ENCODE peak calls at places on chromosomes 6 and 20, in four cellular contexts. One of them, this sample, is unnamed.

GRCh38 chr6:11772109-11772830 is 6.3 kb downstream of the ADTRP start:
- DNase-seq in H4: peak
- DNase-seq in A172: peak
- DNase-seq in heart left ventricle: no peak
- DNase-seq in this sample: peak

GRCh38 chr6:34839696-34840352 is 47.9 kb downstream of the BLTP3A start:
- DNase-seq in A172: no peak
- DNase-seq in H4: no peak
- DNase-seq in heart left ventricle: no peak
- DNase-seq in this sample: no peak

GRCh38 chr6:64280569-64280968 is 645.0 kb downstream of the PHF3 start:
- DNase-seq in heart left ventricle: no peak
- DNase-seq in A172: peak
- DNase-seq in H4: peak
- DNase-seq in this sample: peak

GRCh38 chr20:6265204-6265904 is 142.5 kb upstream of the FERMT1 start:
- DNase-seq in heart left ventricle: no peak
- DNase-seq in H4: peak
- DNase-seq in A172: peak
- DNase-seq in this sample: peak

GRCh38 chr6:126176266-126176665 is 163.6 kb upstream of the CENPW start:
- DNase-seq in A172: peak
- DNase-seq in heart left ventricle: no peak
- DNase-seq in H4: no peak
- DNase-seq in this sample: peak

GRCh38 chr20:922781-923180 is 6.6 kb upstream of the ANGPT4 start:
- DNase-seq in heart left ventricle: no peak
- DNase-seq in A172: no peak
- DNase-seq in H4: no peak
- DNase-seq in this sample: no peak

GRCh38 chr6:139872635-139873034 is 498.2 kb upstream of the CITED2 start:
- DNase-seq in A172: no peak
- DNase-seq in H4: no peak
- DNase-seq in heart left ventricle: no peak
- DNase-seq in this sample: no peak

GRCh38 chr20:49835031-49835430 is 22.4 kb downstream of the SLC9A8 start:
- DNase-seq in heart left ventricle: no peak
- DNase-seq in H4: no peak
- DNase-seq in A172: no peak
- DNase-seq in this sample: no peak

GRCh38 chr6:112106562-112106961 is 19.2 kb downstream of the FAM229B start:
- DNase-seq in H4: no peak
- DNase-seq in heart left ventricle: no peak
- DNase-seq in A172: no peak
- DNase-seq in this sample: no peak

GRCh38 chr6:140661691-140662090 is 1287.2 kb upstream of the CITED2 start:
- DNase-seq in H4: no peak
- DNase-seq in A172: peak
- DNase-seq in heart left ventricle: no peak
- DNase-seq in this sample: peak

GRCh38 chr6:89471287-89471867 is 38.4 kb downstream of the ANKRD6 start:
- DNase-seq in A172: no peak
- DNase-seq in H4: no peak
- DNase-seq in heart left ventricle: no peak
- DNase-seq in this sample: no peak

GRCh38 chr6:17381429-17382147 is 11.8 kb upstream of the CAP2 start:
- DNase-seq in H4: no peak
- DNase-seq in A172: peak
- DNase-seq in heart left ventricle: no peak
- DNase-seq in this sample: no peak

GRCh38 chr6:117829594-117830319 is 77.3 kb upstream of the SLC35F1 start:
- DNase-seq in H4: peak
- DNase-seq in heart left ventricle: no peak
- DNase-seq in A172: peak
- DNase-seq in this sample: peak

GRCh38 chr6:124512431-124512830 is 449.8 kb upstream of the RNF217 start:
- DNase-seq in A172: no peak
- DNase-seq in H4: no peak
- DNase-seq in heart left ventricle: no peak
- DNase-seq in this sample: no peak

GRCh38 chr20:40757087-40757486 is 68.1 kb upstream of the MAFB start:
- DNase-seq in A172: no peak
- DNase-seq in heart left ventricle: no peak
- DNase-seq in H4: no peak
- DNase-seq in this sample: no peak

GRCh38 chr6:44951253-44951656 is 376.9 kb upstream of the RUNX2 start:
- DNase-seq in A172: no peak
- DNase-seq in heart left ventricle: no peak
- DNase-seq in H4: no peak
- DNase-seq in this sample: no peak

GRCh38 chr6:36873612-36874011 is 991 bp downstream of the PPIL1 start:
- DNase-seq in H4: no peak
- DNase-seq in A172: no peak
- DNase-seq in heart left ventricle: no peak
- DNase-seq in this sample: no peak

GRCh38 chr6:30101423-30101938 is 11.4 kb downstream of the TRIM31 start:
- DNase-seq in A172: no peak
- DNase-seq in heart left ventricle: no peak
- DNase-seq in H4: no peak
- DNase-seq in this sample: no peak

GRCh38 chr6:147384737-147385710 is 123.5 kb upstream of the SAMD5 start:
- DNase-seq in H4: no peak
- DNase-seq in heart left ventricle: no peak
- DNase-seq in A172: no peak
- DNase-seq in this sample: no peak

GRCh38 chr20:57650266-57650665 is 30.0 kb upstream of the ZBP1 start:
- DNase-seq in A172: no peak
- DNase-seq in H4: no peak
- DNase-seq in heart left ventricle: peak
- DNase-seq in this sample: no peak

GRCh38 chr20:32455901-32456701 is 98.0 kb downstream of the ASXL1 start:
- DNase-seq in H4: no peak
- DNase-seq in A172: no peak
- DNase-seq in heart left ventricle: peak
- DNase-seq in this sample: no peak

GRCh38 chr6:106966671-106967522 is 7.6 kb downstream of the CD24 start:
- DNase-seq in A172: no peak
- DNase-seq in heart left ventricle: no peak
- DNase-seq in H4: no peak
- DNase-seq in this sample: peak